ENCODE peak calls at places on chromosomes 16 and 17, in five cellular contexts. One of them, this sample, is unnamed.

GRCh38 chr17:19763416-19763815 is 15.3 kb upstream of the ALDH3A1 start:
- DNase-seq in NCI-H446: no peak
- DNase-seq in stimulated activated CD8-positive, alpha-beta memory T cell treated with anti-CD3 and anti-CD28 coated beads, Interleukin-12 subunit alpha, Interleukin-12 subunit beta, amount 100 ng/mL, for 4 hours: no peak
- DNase-seq in caudate nucleus: no peak
- DNase-seq in activated T-helper 1 cell treated with Interleukin-2 at 50 U/mL for 16 hours: no peak
- DNase-seq in this sample: no peak

GRCh38 chr16:71499775-71500364 is 10.7 kb upstream of the ZNF19 start:
- DNase-seq in NCI-H446: peak
- DNase-seq in stimulated activated CD8-positive, alpha-beta memory T cell treated with anti-CD3 and anti-CD28 coated beads, Interleukin-12 subunit alpha, Interleukin-12 subunit beta, amount 100 ng/mL, for 4 hours: no peak
- DNase-seq in caudate nucleus: no peak
- DNase-seq in activated T-helper 1 cell treated with Interleukin-2 at 50 U/mL for 16 hours: peak
- DNase-seq in this sample: peak

GRCh38 chr17:345992-346785 is 6.4 kb downstream of the RPH3AL start:
- DNase-seq in NCI-H446: no peak
- DNase-seq in stimulated activated CD8-positive, alpha-beta memory T cell treated with anti-CD3 and anti-CD28 coated beads, Interleukin-12 subunit alpha, Interleukin-12 subunit beta, amount 100 ng/mL, for 4 hours: no peak
- DNase-seq in caudate nucleus: no peak
- DNase-seq in activated T-helper 1 cell treated with Interleukin-2 at 50 U/mL for 16 hours: no peak
- DNase-seq in this sample: no peak

GRCh38 chr16:66599726-66600125 is 4.8 kb upstream of the CMTM3 start:
- DNase-seq in NCI-H446: no peak
- DNase-seq in stimulated activated CD8-positive, alpha-beta memory T cell treated with anti-CD3 and anti-CD28 coated beads, Interleukin-12 subunit alpha, Interleukin-12 subunit beta, amount 100 ng/mL, for 4 hours: no peak
- DNase-seq in caudate nucleus: no peak
- DNase-seq in activated T-helper 1 cell treated with Interleukin-2 at 50 U/mL for 16 hours: no peak
- DNase-seq in this sample: no peak

GRCh38 chr17:222172-222571 is 40.7 kb upstream of the DOC2B start:
- DNase-seq in NCI-H446: no peak
- DNase-seq in stimulated activated CD8-positive, alpha-beta memory T cell treated with anti-CD3 and anti-CD28 coated beads, Interleukin-12 subunit alpha, Interleukin-12 subunit beta, amount 100 ng/mL, for 4 hours: no peak
- DNase-seq in caudate nucleus: no peak
- DNase-seq in activated T-helper 1 cell treated with Interleukin-2 at 50 U/mL for 16 hours: no peak
- DNase-seq in this sample: no peak

GRCh38 chr17:81917565-81918332 is at the start of gene SIRT7:
- DNase-seq in NCI-H446: peak
- DNase-seq in stimulated activated CD8-positive, alpha-beta memory T cell treated with anti-CD3 and anti-CD28 coated beads, Interleukin-12 subunit alpha, Interleukin-12 subunit beta, amount 100 ng/mL, for 4 hours: peak
- DNase-seq in caudate nucleus: no peak
- DNase-seq in activated T-helper 1 cell treated with Interleukin-2 at 50 U/mL for 16 hours: peak
- DNase-seq in this sample: peak

GRCh38 chr17:21373034-21373433 is 3.1 kb upstream of the KCNJ12 start:
- DNase-seq in NCI-H446: no peak
- DNase-seq in stimulated activated CD8-positive, alpha-beta memory T cell treated with anti-CD3 and anti-CD28 coated beads, Interleukin-12 subunit alpha, Interleukin-12 subunit beta, amount 100 ng/mL, for 4 hours: no peak
- DNase-seq in caudate nucleus: no peak
- DNase-seq in activated T-helper 1 cell treated with Interleukin-2 at 50 U/mL for 16 hours: no peak
- DNase-seq in this sample: no peak

GRCh38 chr16:68356249-68356918 is 45.6 kb downstream of the PRMT7 start:
- DNase-seq in NCI-H446: no peak
- DNase-seq in stimulated activated CD8-positive, alpha-beta memory T cell treated with anti-CD3 and anti-CD28 coated beads, Interleukin-12 subunit alpha, Interleukin-12 subunit beta, amount 100 ng/mL, for 4 hours: peak
- DNase-seq in caudate nucleus: no peak
- DNase-seq in activated T-helper 1 cell treated with Interleukin-2 at 50 U/mL for 16 hours: peak
- DNase-seq in this sample: peak

GRCh38 chr16:5319799-5320198 is 222.2 kb upstream of the EEF2KMT start:
- DNase-seq in NCI-H446: no peak
- DNase-seq in stimulated activated CD8-positive, alpha-beta memory T cell treated with anti-CD3 and anti-CD28 coated beads, Interleukin-12 subunit alpha, Interleukin-12 subunit beta, amount 100 ng/mL, for 4 hours: no peak
- DNase-seq in caudate nucleus: no peak
- DNase-seq in activated T-helper 1 cell treated with Interleukin-2 at 50 U/mL for 16 hours: no peak
- DNase-seq in this sample: no peak

GRCh38 chr16:15708096-15708495 is 58.1 kb downstream of the NDE1 start:
- DNase-seq in NCI-H446: no peak
- DNase-seq in stimulated activated CD8-positive, alpha-beta memory T cell treated with anti-CD3 and anti-CD28 coated beads, Interleukin-12 subunit alpha, Interleukin-12 subunit beta, amount 100 ng/mL, for 4 hours: no peak
- DNase-seq in caudate nucleus: no peak
- DNase-seq in activated T-helper 1 cell treated with Interleukin-2 at 50 U/mL for 16 hours: no peak
- DNase-seq in this sample: peak

GRCh38 chr17:17343896-17344506 is 40.8 kb downstream of the NT5M start:
- DNase-seq in NCI-H446: no peak
- DNase-seq in stimulated activated CD8-positive, alpha-beta memory T cell treated with anti-CD3 and anti-CD28 coated beads, Interleukin-12 subunit alpha, Interleukin-12 subunit beta, amount 100 ng/mL, for 4 hours: no peak
- DNase-seq in caudate nucleus: no peak
- DNase-seq in activated T-helper 1 cell treated with Interleukin-2 at 50 U/mL for 16 hours: no peak
- DNase-seq in this sample: no peak

GRCh38 chr16:59886021-59886420 is 1151.9 kb upstream of the GOT2 start:
- DNase-seq in NCI-H446: no peak
- DNase-seq in stimulated activated CD8-positive, alpha-beta memory T cell treated with anti-CD3 and anti-CD28 coated beads, Interleukin-12 subunit alpha, Interleukin-12 subunit beta, amount 100 ng/mL, for 4 hours: no peak
- DNase-seq in caudate nucleus: no peak
- DNase-seq in activated T-helper 1 cell treated with Interleukin-2 at 50 U/mL for 16 hours: no peak
- DNase-seq in this sample: no peak

GRCh38 chr17:35167046-35167445 is 19.4 kb downstream of the UNC45B start:
- DNase-seq in NCI-H446: no peak
- DNase-seq in stimulated activated CD8-positive, alpha-beta memory T cell treated with anti-CD3 and anti-CD28 coated beads, Interleukin-12 subunit alpha, Interleukin-12 subunit beta, amount 100 ng/mL, for 4 hours: no peak
- DNase-seq in caudate nucleus: no peak
- DNase-seq in activated T-helper 1 cell treated with Interleukin-2 at 50 U/mL for 16 hours: no peak
- DNase-seq in this sample: no peak

GRCh38 chr16:66728117-66728787 is 23.2 kb downstream of the DYNC1LI2 start:
- DNase-seq in NCI-H446: no peak
- DNase-seq in stimulated activated CD8-positive, alpha-beta memory T cell treated with anti-CD3 and anti-CD28 coated beads, Interleukin-12 subunit alpha, Interleukin-12 subunit beta, amount 100 ng/mL, for 4 hours: no peak
- DNase-seq in caudate nucleus: no peak
- DNase-seq in activated T-helper 1 cell treated with Interleukin-2 at 50 U/mL for 16 hours: no peak
- DNase-seq in this sample: peak

GRCh38 chr16:66588981-66589713 is 9.9 kb downstream of the CMTM2 start:
- DNase-seq in NCI-H446: no peak
- DNase-seq in stimulated activated CD8-positive, alpha-beta memory T cell treated with anti-CD3 and anti-CD28 coated beads, Interleukin-12 subunit alpha, Interleukin-12 subunit beta, amount 100 ng/mL, for 4 hours: peak
- DNase-seq in caudate nucleus: no peak
- DNase-seq in activated T-helper 1 cell treated with Interleukin-2 at 50 U/mL for 16 hours: peak
- DNase-seq in this sample: peak

GRCh38 chr16:72474511-72475123 is 302.7 kb upstream of the PMFBP1 start:
- DNase-seq in NCI-H446: no peak
- DNase-seq in stimulated activated CD8-positive, alpha-beta memory T cell treated with anti-CD3 and anti-CD28 coated beads, Interleukin-12 subunit alpha, Interleukin-12 subunit beta, amount 100 ng/mL, for 4 hours: no peak
- DNase-seq in caudate nucleus: no peak
- DNase-seq in activated T-helper 1 cell treated with Interleukin-2 at 50 U/mL for 16 hours: no peak
- DNase-seq in this sample: peak

GRCh38 chr17:38702900-38703741 is 2.0 kb upstream of the MLLT6 start:
- DNase-seq in NCI-H446: no peak
- DNase-seq in stimulated activated CD8-positive, alpha-beta memory T cell treated with anti-CD3 and anti-CD28 coated beads, Interleukin-12 subunit alpha, Interleukin-12 subunit beta, amount 100 ng/mL, for 4 hours: no peak
- DNase-seq in caudate nucleus: no peak
- DNase-seq in activated T-helper 1 cell treated with Interleukin-2 at 50 U/mL for 16 hours: no peak
- DNase-seq in this sample: peak

GRCh38 chr17:79971651-79972050 is 64.0 kb downstream of the TBC1D16 start:
- DNase-seq in NCI-H446: no peak
- DNase-seq in stimulated activated CD8-positive, alpha-beta memory T cell treated with anti-CD3 and anti-CD28 coated beads, Interleukin-12 subunit alpha, Interleukin-12 subunit beta, amount 100 ng/mL, for 4 hours: no peak
- DNase-seq in caudate nucleus: no peak
- DNase-seq in activated T-helper 1 cell treated with Interleukin-2 at 50 U/mL for 16 hours: no peak
- DNase-seq in this sample: no peak

GRCh38 chr17:17151055-17151454 is 55.1 kb downstream of the PLD6 start:
- DNase-seq in NCI-H446: no peak
- DNase-seq in stimulated activated CD8-positive, alpha-beta memory T cell treated with anti-CD3 and anti-CD28 coated beads, Interleukin-12 subunit alpha, Interleukin-12 subunit beta, amount 100 ng/mL, for 4 hours: no peak
- DNase-seq in caudate nucleus: no peak
- DNase-seq in activated T-helper 1 cell treated with Interleukin-2 at 50 U/mL for 16 hours: no peak
- DNase-seq in this sample: peak

GRCh38 chr17:69607162-69607834 is 192.8 kb downstream of the MAP2K6 start:
- DNase-seq in NCI-H446: peak
- DNase-seq in stimulated activated CD8-positive, alpha-beta memory T cell treated with anti-CD3 and anti-CD28 coated beads, Interleukin-12 subunit alpha, Interleukin-12 subunit beta, amount 100 ng/mL, for 4 hours: no peak
- DNase-seq in caudate nucleus: peak
- DNase-seq in activated T-helper 1 cell treated with Interleukin-2 at 50 U/mL for 16 hours: no peak
- DNase-seq in this sample: peak

GRCh38 chr17:7217113-7217987 is 2.3 kb downstream of the DLG4 start:
- DNase-seq in NCI-H446: no peak
- DNase-seq in stimulated activated CD8-positive, alpha-beta memory T cell treated with anti-CD3 and anti-CD28 coated beads, Interleukin-12 subunit alpha, Interleukin-12 subunit beta, amount 100 ng/mL, for 4 hours: no peak
- DNase-seq in caudate nucleus: no peak
- DNase-seq in activated T-helper 1 cell treated with Interleukin-2 at 50 U/mL for 16 hours: no peak
- DNase-seq in this sample: peak

GRCh38 chr16:85087899-85088569 is 24.2 kb downstream of the CIBAR2 start:
- DNase-seq in NCI-H446: no peak
- DNase-seq in stimulated activated CD8-positive, alpha-beta memory T cell treated with anti-CD3 and anti-CD28 coated beads, Interleukin-12 subunit alpha, Interleukin-12 subunit beta, amount 100 ng/mL, for 4 hours: no peak
- DNase-seq in caudate nucleus: no peak
- DNase-seq in activated T-helper 1 cell treated with Interleukin-2 at 50 U/mL for 16 hours: no peak
- DNase-seq in this sample: no peak

GRCh38 chr17:48834973-48835372 is 4.1 kb downstream of the CALCOCO2 start:
- DNase-seq in NCI-H446: no peak
- DNase-seq in stimulated activated CD8-positive, alpha-beta memory T cell treated with anti-CD3 and anti-CD28 coated beads, Interleukin-12 subunit alpha, Interleukin-12 subunit beta, amount 100 ng/mL, for 4 hours: no peak
- DNase-seq in caudate nucleus: no peak
- DNase-seq in activated T-helper 1 cell treated with Interleukin-2 at 50 U/mL for 16 hours: no peak
- DNase-seq in this sample: no peak

GRCh38 chr17:18993876-18994275 is 10.7 kb downstream of the FAM83G start:
- DNase-seq in NCI-H446: no peak
- DNase-seq in stimulated activated CD8-positive, alpha-beta memory T cell treated with anti-CD3 and anti-CD28 coated beads, Interleukin-12 subunit alpha, Interleukin-12 subunit beta, amount 100 ng/mL, for 4 hours: no peak
- DNase-seq in caudate nucleus: no peak
- DNase-seq in activated T-helper 1 cell treated with Interleukin-2 at 50 U/mL for 16 hours: no peak
- DNase-seq in this sample: peak

GRCh38 chr17:69959291-69959690 is 115.7 kb upstream of the KCNJ16 start:
- DNase-seq in NCI-H446: no peak
- DNase-seq in stimulated activated CD8-positive, alpha-beta memory T cell treated with anti-CD3 and anti-CD28 coated beads, Interleukin-12 subunit alpha, Interleukin-12 subunit beta, amount 100 ng/mL, for 4 hours: no peak
- DNase-seq in caudate nucleus: no peak
- DNase-seq in activated T-helper 1 cell treated with Interleukin-2 at 50 U/mL for 16 hours: no peak
- DNase-seq in this sample: no peak

GRCh38 chr17:29618272-29619065 is 4.2 kb downstream of the CORO6 start:
- DNase-seq in NCI-H446: no peak
- DNase-seq in stimulated activated CD8-positive, alpha-beta memory T cell treated with anti-CD3 and anti-CD28 coated beads, Interleukin-12 subunit alpha, Interleukin-12 subunit beta, amount 100 ng/mL, for 4 hours: no peak
- DNase-seq in caudate nucleus: no peak
- DNase-seq in activated T-helper 1 cell treated with Interleukin-2 at 50 U/mL for 16 hours: no peak
- DNase-seq in this sample: no peak

GRCh38 chr17:15039366-15039765 is 225.8 kb downstream of the PMP22 start:
- DNase-seq in NCI-H446: no peak
- DNase-seq in stimulated activated CD8-positive, alpha-beta memory T cell treated with anti-CD3 and anti-CD28 coated beads, Interleukin-12 subunit alpha, Interleukin-12 subunit beta, amount 100 ng/mL, for 4 hours: no peak
- DNase-seq in caudate nucleus: no peak
- DNase-seq in activated T-helper 1 cell treated with Interleukin-2 at 50 U/mL for 16 hours: no peak
- DNase-seq in this sample: no peak

GRCh38 chr17:36890398-36891190 is 46.7 kb upstream of the LHX1 start:
- DNase-seq in NCI-H446: no peak
- DNase-seq in stimulated activated CD8-positive, alpha-beta memory T cell treated with anti-CD3 and anti-CD28 coated beads, Interleukin-12 subunit alpha, Interleukin-12 subunit beta, amount 100 ng/mL, for 4 hours: no peak
- DNase-seq in caudate nucleus: no peak
- DNase-seq in activated T-helper 1 cell treated with Interleukin-2 at 50 U/mL for 16 hours: no peak
- DNase-seq in this sample: no peak

GRCh38 chr17:50381260-50381815 is 8.3 kb downstream of the EME1 start:
- DNase-seq in NCI-H446: no peak
- DNase-seq in stimulated activated CD8-positive, alpha-beta memory T cell treated with anti-CD3 and anti-CD28 coated beads, Interleukin-12 subunit alpha, Interleukin-12 subunit beta, amount 100 ng/mL, for 4 hours: no peak
- DNase-seq in caudate nucleus: no peak
- DNase-seq in activated T-helper 1 cell treated with Interleukin-2 at 50 U/mL for 16 hours: no peak
- DNase-seq in this sample: no peak

GRCh38 chr17:49557204-49558024 is 18.3 kb upstream of the NXPH3 start:
- DNase-seq in NCI-H446: peak
- DNase-seq in stimulated activated CD8-positive, alpha-beta memory T cell treated with anti-CD3 and anti-CD28 coated beads, Interleukin-12 subunit alpha, Interleukin-12 subunit beta, amount 100 ng/mL, for 4 hours: no peak
- DNase-seq in caudate nucleus: no peak
- DNase-seq in activated T-helper 1 cell treated with Interleukin-2 at 50 U/mL for 16 hours: no peak
- DNase-seq in this sample: peak

GRCh38 chr16:56682703-56683397 is 580 bp downstream of the MT1X start:
- DNase-seq in NCI-H446: no peak
- DNase-seq in stimulated activated CD8-positive, alpha-beta memory T cell treated with anti-CD3 and anti-CD28 coated beads, Interleukin-12 subunit alpha, Interleukin-12 subunit beta, amount 100 ng/mL, for 4 hours: no peak
- DNase-seq in caudate nucleus: no peak
- DNase-seq in activated T-helper 1 cell treated with Interleukin-2 at 50 U/mL for 16 hours: no peak
- DNase-seq in this sample: no peak

GRCh38 chr17:61488878-61489718 is 36.9 kb downstream of the TBX4 start:
- DNase-seq in NCI-H446: no peak
- DNase-seq in stimulated activated CD8-positive, alpha-beta memory T cell treated with anti-CD3 and anti-CD28 coated beads, Interleukin-12 subunit alpha, Interleukin-12 subunit beta, amount 100 ng/mL, for 4 hours: no peak
- DNase-seq in caudate nucleus: no peak
- DNase-seq in activated T-helper 1 cell treated with Interleukin-2 at 50 U/mL for 16 hours: no peak
- DNase-seq in this sample: no peak

GRCh38 chr17:66211047-66211810 is 18.0 kb downstream of the APOH start:
- DNase-seq in NCI-H446: no peak
- DNase-seq in stimulated activated CD8-positive, alpha-beta memory T cell treated with anti-CD3 and anti-CD28 coated beads, Interleukin-12 subunit alpha, Interleukin-12 subunit beta, amount 100 ng/mL, for 4 hours: no peak
- DNase-seq in caudate nucleus: no peak
- DNase-seq in activated T-helper 1 cell treated with Interleukin-2 at 50 U/mL for 16 hours: no peak
- DNase-seq in this sample: no peak

GRCh38 chr16:51180719-51181494 is 29.8 kb upstream of the SALL1 start:
- DNase-seq in NCI-H446: no peak
- DNase-seq in stimulated activated CD8-positive, alpha-beta memory T cell treated with anti-CD3 and anti-CD28 coated beads, Interleukin-12 subunit alpha, Interleukin-12 subunit beta, amount 100 ng/mL, for 4 hours: no peak
- DNase-seq in caudate nucleus: no peak
- DNase-seq in activated T-helper 1 cell treated with Interleukin-2 at 50 U/mL for 16 hours: no peak
- DNase-seq in this sample: peak

GRCh38 chr16:22077700-22078313 is 14.5 kb upstream of the VWA3A start:
- DNase-seq in NCI-H446: peak
- DNase-seq in stimulated activated CD8-positive, alpha-beta memory T cell treated with anti-CD3 and anti-CD28 coated beads, Interleukin-12 subunit alpha, Interleukin-12 subunit beta, amount 100 ng/mL, for 4 hours: peak
- DNase-seq in caudate nucleus: no peak
- DNase-seq in activated T-helper 1 cell treated with Interleukin-2 at 50 U/mL for 16 hours: peak
- DNase-seq in this sample: peak